ENCODE peak calls at places on chromosomes 2 and 18, in nine cellular contexts. One of them, this sample, is unnamed.

GRCh38 chr2:3182848-3183247 is 194.8 kb downstream of the EIPR1 start:
- DNase-seq in GM23338: no peak
- DNase-seq in brain microvascular endothelial cell: no peak
- DNase-seq in fibroblast of mammary gland: no peak
- DNase-seq in bronchial epithelial cell: no peak
- DNase-seq in Calu3: no peak
- DNase-seq in body of pancreas: no peak
- DNase-seq in B cell: no peak
- DNase-seq in astrocyte: no peak
- DNase-seq in this sample: no peak

GRCh38 chr18:74476154-74476553 is 19.0 kb upstream of the DIPK1C start:
- DNase-seq in body of pancreas: no peak
- DNase-seq in GM23338: peak; percentile 74
- DNase-seq in fibroblast of mammary gland: peak; percentile 27
- DNase-seq in astrocyte: no peak
- DNase-seq in brain microvascular endothelial cell: peak; percentile 19
- DNase-seq in bronchial epithelial cell: no peak
- DNase-seq in Calu3: no peak
- DNase-seq in B cell: no peak
- DNase-seq in this sample: no peak

GRCh38 chr18:63399300-63399699 is 23.0 kb downstream of the VPS4B start:
- DNase-seq in GM23338: no peak
- DNase-seq in bronchial epithelial cell: no peak
- DNase-seq in astrocyte: no peak
- DNase-seq in brain microvascular endothelial cell: no peak
- DNase-seq in Calu3: no peak
- DNase-seq in body of pancreas: no peak
- DNase-seq in fibroblast of mammary gland: no peak
- DNase-seq in B cell: no peak
- DNase-seq in this sample: no peak

GRCh38 chr2:134170700-134171099 is 83.2 kb upstream of the MGAT5 start:
- DNase-seq in body of pancreas: no peak
- DNase-seq in fibroblast of mammary gland: no peak
- DNase-seq in brain microvascular endothelial cell: no peak
- DNase-seq in bronchial epithelial cell: no peak
- DNase-seq in Calu3: no peak
- DNase-seq in astrocyte: no peak
- DNase-seq in GM23338: no peak
- DNase-seq in B cell: no peak
- DNase-seq in this sample: no peak

GRCh38 chr2:9613291-9613690 is 17.5 kb downstream of the YWHAQ start:
- DNase-seq in bronchial epithelial cell: no peak
- DNase-seq in brain microvascular endothelial cell: peak; percentile 63
- DNase-seq in B cell: no peak
- DNase-seq in fibroblast of mammary gland: peak; percentile 82
- DNase-seq in body of pancreas: no peak
- DNase-seq in GM23338: no peak
- DNase-seq in astrocyte: peak; percentile 80
- DNase-seq in Calu3: no peak
- DNase-seq in this sample: no peak

GRCh38 chr2:239177908-239178307 is 222.9 kb downstream of the HDAC4 start:
- DNase-seq in body of pancreas: peak; percentile 3
- DNase-seq in fibroblast of mammary gland: no peak
- DNase-seq in Calu3: no peak
- DNase-seq in GM23338: no peak
- DNase-seq in astrocyte: no peak
- DNase-seq in B cell: peak; percentile 15
- DNase-seq in bronchial epithelial cell: no peak
- DNase-seq in brain microvascular endothelial cell: no peak
- DNase-seq in this sample: no peak

GRCh38 chr2:223088866-223089265 is 36.9 kb downstream of the KCNE4 start:
- DNase-seq in astrocyte: no peak
- DNase-seq in B cell: no peak
- DNase-seq in fibroblast of mammary gland: no peak
- DNase-seq in Calu3: no peak
- DNase-seq in brain microvascular endothelial cell: peak; percentile 29
- DNase-seq in GM23338: no peak
- DNase-seq in bronchial epithelial cell: no peak
- DNase-seq in body of pancreas: no peak
- DNase-seq in this sample: no peak

GRCh38 chr2:71458413-71459083 is 5.2 kb downstream of the DYSF start:
- DNase-seq in fibroblast of mammary gland: peak; percentile 15
- DNase-seq in bronchial epithelial cell: no peak
- DNase-seq in Calu3: no peak
- DNase-seq in astrocyte: peak; percentile 72
- DNase-seq in body of pancreas: no peak
- DNase-seq in GM23338: no peak
- DNase-seq in B cell: peak; percentile 21
- DNase-seq in brain microvascular endothelial cell: peak; percentile 58
- DNase-seq in this sample: no peak

GRCh38 chr2:177906041-177906718 is 166.4 kb downstream of the PDE11A start:
- DNase-seq in fibroblast of mammary gland: peak; percentile 51
- DNase-seq in astrocyte: peak; percentile 19
- DNase-seq in Calu3: peak; percentile 85
- DNase-seq in bronchial epithelial cell: peak; percentile 54
- DNase-seq in B cell: peak; percentile 44
- DNase-seq in GM23338: peak; percentile 86
- DNase-seq in brain microvascular endothelial cell: peak; percentile 31
- DNase-seq in body of pancreas: peak; percentile 70
- DNase-seq in this sample: peak; percentile 70

GRCh38 chr2:177484396-177484795 is 91.8 kb downstream of the AGPS start:
- DNase-seq in brain microvascular endothelial cell: no peak
- DNase-seq in Calu3: no peak
- DNase-seq in body of pancreas: no peak
- DNase-seq in fibroblast of mammary gland: no peak
- DNase-seq in GM23338: no peak
- DNase-seq in astrocyte: no peak
- DNase-seq in B cell: no peak
- DNase-seq in bronchial epithelial cell: no peak
- DNase-seq in this sample: no peak

GRCh38 chr2:133568172-133568571 is at the start of gene NCKAP5:
- DNase-seq in body of pancreas: peak; percentile 18
- DNase-seq in GM23338: peak; percentile 34
- DNase-seq in B cell: no peak
- DNase-seq in fibroblast of mammary gland: peak; percentile 12
- DNase-seq in astrocyte: peak; percentile 60
- DNase-seq in bronchial epithelial cell: peak; percentile 68
- DNase-seq in Calu3: no peak
- DNase-seq in brain microvascular endothelial cell: peak; percentile 73
- DNase-seq in this sample: peak; percentile 44

GRCh38 chr2:189609423-189609816 is 28.8 kb upstream of the SLC40A1 start:
- DNase-seq in body of pancreas: no peak
- DNase-seq in B cell: no peak
- DNase-seq in fibroblast of mammary gland: peak; percentile 68
- DNase-seq in Calu3: no peak
- DNase-seq in brain microvascular endothelial cell: peak; percentile 29
- DNase-seq in GM23338: no peak
- DNase-seq in astrocyte: no peak
- DNase-seq in bronchial epithelial cell: peak; percentile 80
- DNase-seq in this sample: no peak

GRCh38 chr2:195575879-195576391 is 81.1 kb upstream of the SLC39A10 start:
- DNase-seq in GM23338: peak; percentile 37
- DNase-seq in fibroblast of mammary gland: peak; percentile 88
- DNase-seq in brain microvascular endothelial cell: peak; percentile 73
- DNase-seq in Calu3: peak; percentile 20
- DNase-seq in body of pancreas: no peak
- DNase-seq in B cell: peak; percentile 81
- DNase-seq in bronchial epithelial cell: peak; percentile 91
- DNase-seq in astrocyte: peak; percentile 87
- DNase-seq in this sample: no peak

GRCh38 chr2:195582188-195582587 is 74.8 kb upstream of the SLC39A10 start:
- DNase-seq in GM23338: no peak
- DNase-seq in Calu3: no peak
- DNase-seq in brain microvascular endothelial cell: no peak
- DNase-seq in fibroblast of mammary gland: no peak
- DNase-seq in astrocyte: no peak
- DNase-seq in bronchial epithelial cell: no peak
- DNase-seq in body of pancreas: no peak
- DNase-seq in B cell: no peak
- DNase-seq in this sample: no peak

GRCh38 chr2:195574305-195574704 is 82.7 kb upstream of the SLC39A10 start:
- DNase-seq in bronchial epithelial cell: no peak
- DNase-seq in B cell: no peak
- DNase-seq in astrocyte: no peak
- DNase-seq in body of pancreas: no peak
- DNase-seq in GM23338: no peak
- DNase-seq in brain microvascular endothelial cell: no peak
- DNase-seq in Calu3: no peak
- DNase-seq in fibroblast of mammary gland: no peak
- DNase-seq in this sample: no peak

GRCh38 chr2:195575021-195575420 is 82.0 kb upstream of the SLC39A10 start:
- DNase-seq in bronchial epithelial cell: no peak
- DNase-seq in brain microvascular endothelial cell: no peak
- DNase-seq in B cell: no peak
- DNase-seq in Calu3: no peak
- DNase-seq in body of pancreas: no peak
- DNase-seq in GM23338: no peak
- DNase-seq in fibroblast of mammary gland: peak; percentile 38
- DNase-seq in astrocyte: no peak
- DNase-seq in this sample: no peak

GRCh38 chr2:195580156-195580555 is 76.9 kb upstream of the SLC39A10 start:
- DNase-seq in body of pancreas: no peak
- DNase-seq in fibroblast of mammary gland: no peak
- DNase-seq in B cell: no peak
- DNase-seq in bronchial epithelial cell: peak; percentile 46
- DNase-seq in Calu3: no peak
- DNase-seq in GM23338: no peak
- DNase-seq in astrocyte: no peak
- DNase-seq in brain microvascular endothelial cell: no peak
- DNase-seq in this sample: no peak
- TF ChIP-seq CTCF in body of pancreas: no peak
- TF ChIP-seq CTCF in fibroblast of mammary gland: no peak
- TF ChIP-seq CTCF in B cell: no peak
- TF ChIP-seq CTCF in bronchial epithelial cell: no peak
- TF ChIP-seq CTCF in Calu3: no peak
- TF ChIP-seq CTCF in GM23338: no peak
- TF ChIP-seq CTCF in astrocyte: no peak
- TF ChIP-seq CTCF in brain microvascular endothelial cell: no peak
- TF ChIP-seq CTCF in this sample: no peak

DNA sequence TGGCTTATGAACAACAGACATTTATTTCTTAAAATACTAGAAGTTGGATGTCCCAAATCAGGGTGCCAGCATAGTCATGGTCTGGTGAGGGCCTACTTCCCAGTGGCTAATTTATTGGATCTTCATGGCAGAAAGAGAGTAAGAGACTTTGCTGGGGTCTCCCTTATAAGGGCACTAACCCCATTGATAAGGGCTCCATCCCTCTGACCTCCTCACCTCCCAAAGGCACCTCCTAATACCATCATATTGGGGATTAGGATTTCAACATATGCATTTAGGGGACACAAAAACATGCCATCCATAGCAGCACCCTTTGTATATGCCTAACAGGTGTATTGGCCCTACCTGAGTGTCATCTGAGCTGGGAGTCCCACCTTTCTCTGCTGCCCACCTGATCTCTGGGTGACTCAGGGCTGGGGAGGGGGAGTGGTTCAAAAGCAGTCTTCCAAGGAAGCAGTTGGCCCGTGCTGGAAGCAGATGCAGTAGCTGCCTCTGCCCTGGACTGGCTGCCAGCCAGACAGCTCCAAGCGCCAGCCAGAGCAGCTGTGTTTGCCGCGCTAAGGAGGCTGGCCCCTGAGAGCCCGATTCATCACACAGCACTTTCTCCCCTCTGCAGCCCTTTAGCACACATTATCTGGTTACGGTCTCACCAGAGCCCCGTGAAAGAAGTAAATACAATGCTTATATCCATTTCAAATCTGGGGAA is 84.6 kb downstream of the SMAD7 start:
- DNase-seq in fibroblast of mammary gland: peak; percentile 59
- DNase-seq in body of pancreas: peak; percentile 77
- DNase-seq in astrocyte: peak; percentile 68
- DNase-seq in brain microvascular endothelial cell: no peak
- DNase-seq in bronchial epithelial cell: peak; percentile 24
- DNase-seq in GM23338: no peak
- DNase-seq in B cell: no peak
- DNase-seq in Calu3: no peak
- DNase-seq in this sample: peak; percentile 85
- TF ChIP-seq CTCF in fibroblast of mammary gland: no peak
- TF ChIP-seq CTCF in body of pancreas: no peak
- TF ChIP-seq CTCF in astrocyte: no peak
- TF ChIP-seq CTCF in brain microvascular endothelial cell: no peak
- TF ChIP-seq CTCF in bronchial epithelial cell: no peak
- TF ChIP-seq CTCF in GM23338: no peak
- TF ChIP-seq CTCF in B cell: no peak
- TF ChIP-seq CTCF in Calu3: no peak
- TF ChIP-seq CTCF in this sample: no peak

GRCh38 chr18:25164211-25164836 is 187.6 kb downstream of the ZNF521 start:
- DNase-seq in bronchial epithelial cell: no peak
- DNase-seq in body of pancreas: no peak
- DNase-seq in B cell: no peak
- DNase-seq in brain microvascular endothelial cell: no peak
- DNase-seq in Calu3: no peak
- DNase-seq in fibroblast of mammary gland: no peak
- DNase-seq in astrocyte: no peak
- DNase-seq in GM23338: no peak
- DNase-seq in this sample: no peak

GRCh38 chr18:25169701-25170100 is 182.3 kb downstream of the ZNF521 start:
- DNase-seq in astrocyte: peak; percentile 15
- DNase-seq in body of pancreas: no peak
- DNase-seq in B cell: no peak
- DNase-seq in brain microvascular endothelial cell: no peak
- DNase-seq in Calu3: no peak
- DNase-seq in bronchial epithelial cell: no peak
- DNase-seq in GM23338: no peak
- DNase-seq in fibroblast of mammary gland: peak; percentile 28
- DNase-seq in this sample: no peak

GRCh38 chr18:25166113-25166512 is 185.9 kb downstream of the ZNF521 start:
- DNase-seq in fibroblast of mammary gland: no peak
- DNase-seq in B cell: no peak
- DNase-seq in bronchial epithelial cell: no peak
- DNase-seq in astrocyte: peak; percentile 25
- DNase-seq in GM23338: no peak
- DNase-seq in body of pancreas: no peak
- DNase-seq in brain microvascular endothelial cell: no peak
- DNase-seq in Calu3: no peak
- DNase-seq in this sample: no peak

GRCh38 chr18:25168011-25168410 is 184.0 kb downstream of the ZNF521 start:
- DNase-seq in Calu3: no peak
- DNase-seq in body of pancreas: no peak
- DNase-seq in astrocyte: no peak
- DNase-seq in GM23338: peak; percentile 10
- DNase-seq in brain microvascular endothelial cell: no peak
- DNase-seq in bronchial epithelial cell: no peak
- DNase-seq in B cell: no peak
- DNase-seq in fibroblast of mammary gland: no peak
- DNase-seq in this sample: no peak

GRCh38 chr18:25164837-25165791 is 186.9 kb downstream of the ZNF521 start:
- DNase-seq in GM23338: no peak
- DNase-seq in Calu3: no peak
- DNase-seq in B cell: no peak
- DNase-seq in brain microvascular endothelial cell: peak; percentile 27
- DNase-seq in bronchial epithelial cell: peak; percentile 4
- DNase-seq in fibroblast of mammary gland: peak; percentile 28
- DNase-seq in body of pancreas: no peak
- DNase-seq in astrocyte: peak; percentile 72
- DNase-seq in this sample: no peak
- TF ChIP-seq CTCF in GM23338: no peak
- TF ChIP-seq CTCF in Calu3: no peak
- TF ChIP-seq CTCF in B cell: no peak
- TF ChIP-seq CTCF in brain microvascular endothelial cell: peak; percentile 34
- TF ChIP-seq CTCF in bronchial epithelial cell: no peak
- TF ChIP-seq CTCF in fibroblast of mammary gland: no peak
- TF ChIP-seq CTCF in body of pancreas: no peak
- TF ChIP-seq CTCF in astrocyte: no peak
- TF ChIP-seq CTCF in this sample: peak; percentile 10

GRCh38 chr2:6866239-6866745 is 585 bp upstream of the CMPK2 start:
- DNase-seq in bronchial epithelial cell: peak; percentile 28
- DNase-seq in GM23338: peak; percentile 50
- DNase-seq in astrocyte: peak; percentile 18
- DNase-seq in B cell: peak; percentile 51
- DNase-seq in fibroblast of mammary gland: peak; percentile 24
- DNase-seq in brain microvascular endothelial cell: no peak
- DNase-seq in body of pancreas: peak; percentile 48
- DNase-seq in Calu3: peak; percentile 54
- DNase-seq in this sample: no peak
- TF ChIP-seq CTCF in bronchial epithelial cell: peak; percentile 54
- TF ChIP-seq CTCF in GM23338: peak; percentile 46
- TF ChIP-seq CTCF in astrocyte: peak; percentile 38
- TF ChIP-seq CTCF in B cell: peak; percentile 30
- TF ChIP-seq CTCF in fibroblast of mammary gland: peak; percentile 38
- TF ChIP-seq CTCF in brain microvascular endothelial cell: peak; percentile 76
- TF ChIP-seq CTCF in body of pancreas: peak; percentile 50
- TF ChIP-seq CTCF in Calu3: peak; percentile 38
- TF ChIP-seq CTCF in this sample: peak; percentile 34